ENCODE peak calls at places on chromosomes 7 and 10, in seven cellular contexts. V is OCI-LY7, I is GM13977, G is T-helper 9 cell, S is naive B cell, W is 8988T, M is NCI-H774. T is an unnamed sample.

GRCh38 chr7:25351761-25352160 is 123.5 kb upstream of the NPVF start:
- DNase-seq in V (no peak), I (no peak), G (no peak), S (no peak), W (no peak), M (no peak), T (no peak)

GRCh38 chr7:7843972-7844371 is 124.6 kb upstream of the GLCCI1 start:
- DNase-seq in V (no peak), I (no peak), G (no peak), S (no peak), W (no peak), M (no peak), T (no peak)

GRCh38 chr10:3270597-3270996 is 98.0 kb upstream of the PITRM1 start:
- DNase-seq in V (no peak), I (no peak), G (no peak), S (no peak), W (no peak), M (no peak), T (no peak)

GRCh38 chr10:85995791-85996190 is 370.8 kb downstream of the GRID1 start:
- DNase-seq in V (peak), I (peak), G (no peak), S (no peak), W (no peak), M (no peak), T (no peak)

GRCh38 chr7:158495780-158496179 is 91.8 kb downstream of the PTPRN2 start:
- DNase-seq in V (peak), I (no peak), G (no peak), S (no peak), W (peak), M (no peak), T (peak)

GRCh38 chr10:70537398-70538194 is 59.0 kb downstream of the PALD1 start:
- DNase-seq in V (peak), I (peak), G (no peak), S (no peak), W (peak), M (peak), T (no peak)

GRCh38 chr7:15288746-15289145 is 273.1 kb downstream of the AGMO start:
- DNase-seq in V (no peak), I (no peak), G (no peak), S (no peak), W (no peak), M (no peak), T (no peak)

GRCh38 chr7:153065021-153065420 is 305.5 kb downstream of the ACTR3B start:
- DNase-seq in V (no peak), I (no peak), G (no peak), S (no peak), W (no peak), M (no peak), T (no peak)

GRCh38 chr10:10869592-10869991 is 148.1 kb upstream of the CELF2 start:
- DNase-seq in V (no peak), I (peak), G (no peak), S (no peak), W (no peak), M (no peak), T (no peak)

GRCh38 chr7:133428876-133429275 is 176.0 kb downstream of the EXOC4 start:
- DNase-seq in V (no peak), I (no peak), G (no peak), S (no peak), W (no peak), M (no peak), T (no peak)

GRCh38 chr7:82015751-82016150 is 245.9 kb upstream of the HGF start:
- DNase-seq in V (no peak), I (no peak), G (no peak), S (no peak), W (no peak), M (no peak), T (no peak)

GRCh38 chr7:69776611-69777010 is 178.3 kb downstream of the AUTS2 start:
- DNase-seq in V (no peak), I (no peak), G (no peak), S (no peak), W (no peak), M (no peak), T (no peak)

GRCh38 chr7:5469375-5470166 is 45.9 kb upstream of the TNRC18 start:
- DNase-seq in V (no peak), I (no peak), G (no peak), S (no peak), W (no peak), M (no peak), T (no peak)

GRCh38 chr10:43201545-43202131 is 63.4 kb downstream of the CSGALNACT2 start:
- DNase-seq in V (no peak), I (peak), G (no peak), S (no peak), W (peak), M (no peak), T (no peak)

GRCh38 chr7:29588900-29589696 is 25.5 kb downstream of the PRR15 start:
- DNase-seq in V (peak), I (peak), G (no peak), S (no peak), W (no peak), M (peak), T (peak)

GRCh38 chr7:132030161-132030568 is 473.7 kb upstream of the PODXL start:
- DNase-seq in V (no peak), I (no peak), G (no peak), S (no peak), W (no peak), M (no peak), T (peak)

GRCh38 chr10:104332243-104333036 is 5.8 kb downstream of the ITPRIP start:
- DNase-seq in V (no peak), I (no peak), G (no peak), S (no peak), W (no peak), M (no peak), T (no peak)

GRCh38 chr10:95289003-95289920 is 1.5 kb downstream of the PDLIM1 start:
- DNase-seq in V (peak), I (no peak), G (no peak), S (no peak), W (peak), M (peak), T (no peak)

GRCh38 chr10:12504628-12505027 is 155.3 kb downstream of the CAMK1D start:
- DNase-seq in V (no peak), I (no peak), G (no peak), S (no peak), W (no peak), M (no peak), T (no peak)

GRCh38 chr7:149727541-149728476 is 45.6 kb downstream of the ZNF467 start:
- DNase-seq in V (no peak), I (no peak), G (no peak), S (no peak), W (no peak), M (no peak), T (no peak)

GRCh38 chr10:76286536-76286935 is 855.1 kb downstream of the LRMDA start:
- DNase-seq in V (no peak), I (no peak), G (no peak), S (no peak), W (no peak), M (no peak), T (no peak)

GRCh38 chr7:4234498-4234855 is 447.6 kb upstream of the FOXK1 start:
- DNase-seq in V (no peak), I (no peak), G (no peak), S (no peak), W (no peak), M (no peak), T (no peak)

GRCh38 chr10:123614888-123615287 is 51.3 kb upstream of the GPR26 start:
- DNase-seq in V (peak), I (peak), G (peak), S (peak), W (no peak), M (no peak), T (no peak)

GRCh38 chr10:74337330-74338016 is 186.5 kb downstream of the ADK start:
- DNase-seq in V (no peak), I (no peak), G (no peak), S (no peak), W (no peak), M (no peak), T (no peak)

GRCh38 chr10:43225787-43226153 is 41.1 kb downstream of the RASGEF1A start:
- DNase-seq in V (no peak), I (no peak), G (no peak), S (no peak), W (no peak), M (no peak), T (no peak)

GRCh38 chr10:125057158-125058001 is 103.0 kb downstream of the CTBP2 start:
- DNase-seq in V (peak), I (peak), G (no peak), S (no peak), W (no peak), M (no peak), T (no peak)

GRCh38 chr7:128203710-128204214 is 37.3 kb upstream of the LEP start:
- DNase-seq in V (no peak), I (no peak), G (no peak), S (no peak), W (no peak), M (no peak), T (no peak)

GRCh38 chr7:112484671-112485097 is 3.9 kb downstream of the LSMEM1 start:
- DNase-seq in V (no peak), I (no peak), G (no peak), S (no peak), W (no peak), M (no peak), T (no peak)

GRCh38 chr7:128869944-128870285 is 7.3 kb downstream of the ATP6V1F start:
- DNase-seq in V (peak), I (no peak), G (no peak), S (no peak), W (no peak), M (no peak), T (no peak)

GRCh38 chr10:43057831-43058340 is 19.0 kb upstream of the RET start:
- DNase-seq in V (no peak), I (no peak), G (no peak), S (no peak), W (no peak), M (no peak), T (no peak)

GRCh38 chr10:3068968-3069737 is 1.8 kb downstream of the PFKP start:
- DNase-seq in V (peak), I (peak), G (no peak), S (no peak), W (peak), M (no peak), T (no peak)